ENCODE peak calls at places on chromosomes 4 and X, in four cellular contexts. M is HepG2, W is H1, K is K562. B is an unnamed sample.

GRCh38 chrX:144946696-144947095 is 300.6 kb upstream of the SPANXN1 start:
- DNase-seq in M (no peak), W (no peak), K (no peak), B (no peak)

GRCh38 chr4:69957209-69957608 is 8.3 kb downstream of the CSN2 start:
- DNase-seq in M (no peak), W (no peak), K (no peak), B (no peak)

GRCh38 chr4:21901831-21902230 is 46.7 kb downstream of the KCNIP4 start:
- DNase-seq in M (no peak), W (no peak), K (no peak), B (no peak)

GRCh38 chrX:15946783-15947550 is 92.4 kb upstream of the AP1S2 start:
- DNase-seq in M (no peak), W (no peak), K (no peak), B (no peak)

GRCh38 chr4:156217236-156217635 is 263.6 kb upstream of the CTSO start:
- DNase-seq in M (no peak), W (no peak), K (no peak), B (no peak)

GRCh38 chr4:165440415-165440882 is 61.6 kb downstream of the CPE start:
- DNase-seq in M (peak; percentile 23), W (no peak), K (no peak), B (no peak)

GRCh38 chr4:23276076-23276475 is 583.3 kb downstream of the GBA3 start:
- DNase-seq in M (no peak), W (no peak), K (no peak), B (no peak)

GRCh38 chr4:84579410-84579791 is 3.5 kb upstream of the CDS1 start:
- DNase-seq in M (no peak), W (no peak), K (no peak), B (no peak)

GRCh38 chr4:4872148-4872903 is 12.9 kb downstream of the MSX1 start:
- DNase-seq in M (no peak), W (peak; percentile 78), K (no peak), B (no peak)

GRCh38 chrX:69287025-69287540 is 121.8 kb upstream of the PJA1 start:
- DNase-seq in M (no peak), W (no peak), K (no peak), B (no peak)

GRCh38 chr4:17218801-17219200 is 293.1 kb downstream of the QDPR start:
- DNase-seq in M (no peak), W (no peak), K (no peak), B (no peak)

GRCh38 chr4:150886597-150886996 is 128.5 kb downstream of the LRBA start:
- DNase-seq in M (no peak), W (no peak), K (no peak), B (no peak)

GRCh38 chr4:168891086-168891485 is 119.0 kb downstream of the CBR4 start:
- DNase-seq in M (no peak), W (no peak), K (no peak), B (no peak)

GRCh38 chrX:66164470-66164869 is 423 bp downstream of the HEPH start:
- DNase-seq in M (no peak), W (no peak), K (no peak), B (no peak)

GRCh38 chrX:13254076-13254785 is 65.6 kb downstream of the ATXN3L start:
- DNase-seq in M (peak; percentile 8), W (no peak), K (peak; percentile 79), B (peak; percentile 56)

GRCh38 chr4:43763029-43763610 is 685.5 kb downstream of the KCTD8 start:
- DNase-seq in M (no peak), W (no peak), K (no peak), B (peak; percentile 39)

GRCh38 chrX:102899940-102900916 is 36.8 kb upstream of the RAB40AL start:
- DNase-seq in M (peak; percentile 39), W (peak; percentile 84), K (peak; percentile 41), B (peak; percentile 33)

GRCh38 chr4:17492058-17492741 is 19.7 kb downstream of the QDPR start:
- DNase-seq in M (no peak), W (no peak), K (no peak), B (no peak)

GRCh38 chr4:107379054-107379869 is 340.8 kb downstream of the PAPSS1 start:
- DNase-seq in M (no peak), W (no peak), K (no peak), B (no peak)

GRCh38 chr4:124321370-124321769 is 391.2 kb downstream of the ANKRD50 start:
- DNase-seq in M (no peak), W (no peak), K (no peak), B (no peak)

GRCh38 chrX:130552444-130553073 is 150.8 kb downstream of the RBMX2 start:
- DNase-seq in M (no peak), W (no peak), K (no peak), B (no peak)

GRCh38 chr4:2305766-2306501 is 44.0 kb upstream of the MXD4 start:
- DNase-seq in M (no peak), W (no peak), K (no peak), B (no peak)

GRCh38 chr4:76703676-76704075 is 194.3 kb downstream of the SOWAHB start:
- DNase-seq in M (no peak), W (no peak), K (no peak), B (no peak)

GRCh38 chr4:7003176-7003878 is 39.8 kb upstream of the TADA2B start:
- DNase-seq in M (no peak), W (no peak), K (no peak), B (no peak)

GRCh38 chrX:51917600-51917999 is 24.2 kb downstream of the MAGED1 start:
- DNase-seq in M (no peak), W (no peak), K (no peak), B (no peak)

GRCh38 chrX:15384304-15384703 is at the start of gene VEGFD:
- DNase-seq in M (peak; percentile 54), W (no peak), K (no peak), B (no peak)

GRCh38 chrX:41802958-41803357 is 79.0 kb downstream of the GPR82 start:
- DNase-seq in M (no peak), W (no peak), K (no peak), B (no peak)

GRCh38 chrX:27918799-27919198 is 62.5 kb downstream of the DCAF8L1 start:
- DNase-seq in M (no peak), W (no peak), K (no peak), B (no peak)

GRCh38 chr4:16024009-16024408 is 59.8 kb downstream of the PROM1 start:
- DNase-seq in M (no peak), W (no peak), K (no peak), B (no peak)

GRCh38 chr4:141802324-141802723 is 165.9 kb downstream of the IL15 start:
- DNase-seq in M (no peak), W (no peak), K (no peak), B (no peak)
- H3K9ac ChIP-seq in M (no peak overlapping the region), W (no peak overlapping the region), K (no peak overlapping the region), B (no peak overlapping the region)

DNA sequence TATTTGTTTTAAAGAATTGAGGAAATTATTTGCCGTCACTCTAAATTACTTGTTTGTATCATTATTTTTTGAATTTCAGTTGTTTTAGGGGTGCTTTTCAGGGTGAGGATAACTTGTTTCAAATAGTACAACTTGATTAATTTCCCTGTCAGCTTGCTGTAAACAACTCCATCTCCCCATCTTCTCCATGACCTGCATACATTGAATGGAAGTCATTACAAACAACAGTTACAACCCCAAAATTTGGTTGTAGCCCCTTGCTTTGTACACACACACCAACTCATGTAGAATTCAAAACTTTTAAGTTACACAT is 1.4 kb downstream of the MTHFD2L start:
- DNase-seq in M (no peak), W (no peak), K (no peak), B (no peak)
- TF ChIP-seq BRCA1 in M (no peak), W (no peak), K (no peak), B (no peak)

DNA sequence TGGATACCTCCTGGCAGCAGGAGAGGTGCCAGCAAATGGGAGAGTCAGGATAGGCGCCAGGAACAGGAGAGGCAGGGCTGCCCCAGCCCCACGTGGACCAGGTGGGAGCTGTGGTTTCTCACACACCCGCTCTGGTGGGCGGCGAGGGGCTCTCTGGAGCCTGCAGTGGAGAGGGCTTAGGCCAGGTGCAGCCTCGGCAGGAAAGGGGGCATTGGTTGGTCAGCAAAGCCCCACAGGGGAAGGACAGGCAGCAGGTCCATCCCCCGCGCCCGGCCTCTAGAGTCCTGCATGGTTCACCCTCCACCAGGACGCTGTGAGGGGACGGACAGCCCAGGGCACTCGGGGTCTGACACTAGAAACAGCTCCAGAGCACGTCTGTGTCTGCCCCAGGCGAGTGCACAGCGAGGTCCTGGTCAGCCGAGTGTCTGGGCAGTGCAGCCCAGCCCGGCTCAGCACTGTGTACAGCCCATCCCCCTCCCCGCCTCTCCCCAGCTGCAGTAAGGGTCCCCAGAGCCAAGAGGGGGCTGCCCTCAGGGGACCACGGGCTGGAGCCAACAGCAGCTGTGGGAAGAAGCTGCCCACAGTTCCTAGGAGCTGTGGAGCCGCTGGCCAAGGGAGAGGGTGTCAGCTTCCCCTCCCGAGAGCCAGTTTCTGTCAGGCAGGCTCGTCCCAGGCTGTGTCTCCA is 8.2 kb downstream of the ATP5ME start:
- DNase-seq in M (no peak), W (no peak), K (no peak), B (no peak)
- H3K9ac ChIP-seq in M (peak overlapping the region; percentile 29), W (no peak overlapping the region), K (no peak overlapping the region), B (no peak overlapping the region)

DNA sequence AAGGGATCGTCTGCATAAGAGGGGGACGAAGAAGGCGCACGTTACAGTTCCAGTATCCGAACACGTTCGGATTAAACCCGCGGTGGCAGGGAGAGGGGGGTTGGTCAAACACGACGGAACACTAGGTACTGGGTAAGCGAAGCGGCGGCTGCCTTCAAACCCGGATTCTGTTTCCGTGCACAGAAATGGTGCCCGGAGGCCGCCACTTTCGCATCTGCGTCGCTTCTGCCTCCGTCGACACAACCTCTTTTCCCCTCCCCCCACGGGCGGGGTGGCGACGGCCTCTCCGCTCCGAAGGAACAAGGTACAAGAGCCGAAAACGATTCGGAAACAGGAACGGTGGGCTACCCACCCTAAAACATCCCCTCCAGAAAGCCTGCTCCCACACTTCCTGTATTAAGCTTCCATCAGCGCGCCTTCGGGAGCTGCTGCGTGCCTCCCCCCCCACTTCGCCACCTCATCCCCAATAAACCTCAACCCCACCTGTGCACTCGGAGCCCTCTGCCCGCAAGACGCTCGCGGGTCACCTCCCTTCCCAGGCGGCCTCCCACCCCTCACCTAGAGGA is 667 bp downstream of the G3BP2 start:
- DNase-seq in M (peak; percentile 36), W (peak; percentile 69), K (peak; percentile 58), B (peak; percentile 8)
- TF ChIP-seq BRCA1 in M (no peak), W (no peak), K (no peak), B (no peak)

DNA sequence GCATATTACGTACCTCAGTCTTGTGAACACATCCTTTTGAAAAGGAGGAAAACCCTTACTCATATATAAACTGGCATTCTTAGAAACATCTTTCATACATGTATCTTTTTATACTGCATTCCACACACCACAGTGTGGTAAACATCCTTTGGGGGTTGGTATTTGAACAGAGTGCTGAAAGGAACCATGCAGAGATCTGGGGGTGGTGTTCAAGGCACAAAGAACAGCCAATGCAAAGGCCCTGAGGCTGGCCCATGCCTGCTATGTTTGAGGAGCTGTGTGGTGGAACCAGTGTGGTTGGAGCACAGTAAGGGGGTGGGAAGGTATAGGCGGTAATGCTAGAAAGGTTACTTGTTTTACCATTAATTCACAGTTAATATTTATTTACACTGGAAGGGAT is 2.0 kb downstream of the ELK1 start:
- DNase-seq in M (no peak), W (no peak), K (no peak), B (no peak)
- H3K9ac ChIP-seq in M (no peak overlapping the region), W (no peak overlapping the region), K (no peak overlapping the region), B (no peak overlapping the region)

B was measured in GM12878.